ENCODE peak calls at places on chromosomes 5 and 9, in eight cellular contexts. T is retina; G is HFF-Myc; U is CD4-positive, alpha-beta T cell; F is posterior vena cava; Z is NCI-H2081; M is endothelial cell; E is cardiac muscle cell. A is an unnamed sample.

GRCh38 chr5:1333986-1334385 is 10.9 kb downstream of the CLPTM1L start:
- DNase-seq in T (no peak), G (no peak), U (no peak), F (no peak), Z (no peak), M (no peak), E (no peak), A (no peak)

GRCh38 chr5:159533197-159533596 is 202.9 kb upstream of the IL12B start:
- DNase-seq in T (no peak), G (no peak), U (no peak), F (no peak), Z (no peak), M (no peak), E (no peak), A (no peak)

GRCh38 chr9:88590558-88591146 is 55.7 kb downstream of the NXNL2 start:
- DNase-seq in T (no peak), G (no peak), U (no peak), F (no peak), Z (no peak), M (peak; percentile 24), E (no peak), A (no peak)

GRCh38 chr9:16501098-16501663 is 369.3 kb downstream of the BNC2 start:
- DNase-seq in T (no peak), G (no peak), U (no peak), F (no peak), Z (no peak), M (no peak), E (peak; percentile 44), A (no peak)

GRCh38 chr5:612498-613424 is 621 bp downstream of the CEP72 start:
- DNase-seq in T (peak; percentile 39), G (no peak), U (no peak), F (no peak), Z (peak; percentile 67), M (peak; percentile 27), E (peak; percentile 6), A (no peak)

GRCh38 chr5:45385321-45386058 is 310.7 kb downstream of the HCN1 start:
- DNase-seq in T (no peak), G (peak; percentile 85), U (no peak), F (no peak), Z (no peak), M (no peak), E (peak; percentile 58), A (no peak)

GRCh38 chr9:129998491-129999122 is 44.4 kb downstream of the FNBP1 start:
- DNase-seq in T (no peak), G (no peak), U (no peak), F (no peak), Z (no peak), M (no peak), E (no peak), A (no peak)

GRCh38 chr5:2131196-2131595 is 248.5 kb upstream of the IRX4 start:
- DNase-seq in T (no peak), G (no peak), U (no peak), F (peak; percentile 37), Z (no peak), M (no peak), E (no peak), A (peak; percentile 52)

GRCh38 chr9:2159521-2160417 is 144.6 kb downstream of the SMARCA2 start:
- DNase-seq in T (peak; percentile 62), G (no peak), U (no peak), F (no peak), Z (peak; percentile 59), M (no peak), E (peak; percentile 41), A (no peak)

GRCh38 chr5:160165137-160166068 is 46.2 kb upstream of the PWWP2A start:
- DNase-seq in T (peak; percentile 91), G (peak; percentile 97), U (no peak), F (peak; percentile 98), Z (peak; percentile 3), M (no peak), E (peak; percentile 99), A (peak; percentile 91)

GRCh38 chr5:166602271-166602670 is 1689.2 kb upstream of the WWC1 start:
- DNase-seq in T (no peak), G (no peak), U (no peak), F (no peak), Z (no peak), M (no peak), E (peak; percentile 47), A (no peak)

GRCh38 chr9:37963936-37964739 is 60.2 kb upstream of the SLC25A51 start:
- DNase-seq in T (no peak), G (no peak), U (no peak), F (peak; percentile 89), Z (peak; percentile 81), M (no peak), E (peak; percentile 94), A (no peak)

GRCh38 chr5:142104491-142104890 is 4.1 kb upstream of the NDFIP1 start:
- DNase-seq in T (no peak), G (no peak), U (peak; percentile 16), F (no peak), Z (no peak), M (no peak), E (no peak), A (no peak)

GRCh38 chr5:123964916-123965315 is 452.9 kb downstream of the CSNK1G3 start:
- DNase-seq in T (no peak), G (no peak), U (no peak), F (no peak), Z (no peak), M (no peak), E (no peak), A (no peak)

GRCh38 chr5:42620579-42621216 is 135.9 kb upstream of the CCDC152 start:
- DNase-seq in T (no peak), G (no peak), U (no peak), F (no peak), Z (no peak), M (no peak), E (no peak), A (no peak)

GRCh38 chr9:81829201-81829882 is 98.9 kb upstream of the SPATA31D4 start:
- DNase-seq in T (no peak), G (no peak), U (no peak), F (no peak), Z (no peak), M (no peak), E (no peak), A (no peak)

GRCh38 chr5:59222687-59223511 is 640.0 kb downstream of the RAB3C start:
- DNase-seq in T (no peak), G (no peak), U (no peak), F (no peak), Z (peak; percentile 8), M (no peak), E (no peak), A (no peak)